ENCODE peak calls at places on chromosomes 1 and 21, in six cellular contexts. A is H9, J is GM12878, I is GM13976, T is breast epithelium, O is type B pancreatic cell. P is an unnamed sample.

GRCh38 chr1:19081218-19081893 is 124.9 kb upstream of the IFFO2 start:
- DNase-seq in A (no peak), O (no peak), J (no peak), T (no peak), I (no peak), P (peak; percentile 87)

GRCh38 chr1:218971166-218971565 is 202.5 kb upstream of the LYPLAL1 start:
- DNase-seq in T (no peak), O (no peak), J (no peak), I (no peak), A (no peak), P (no peak)

GRCh38 chr1:30446508-30446907 is 276.9 kb downstream of the MATN1 start:
- DNase-seq in J (no peak), I (no peak), O (peak; percentile 59), A (peak; percentile 21), T (no peak), P (no peak)

GRCh38 chr1:202247837-202248795 is 54.5 kb downstream of the LGR6 start:
- DNase-seq in I (no peak), J (no peak), O (no peak), T (peak; percentile 24), A (peak; percentile 52), P (no peak)

GRCh38 chr1:19768321-19769210 is 31.1 kb downstream of the TMCO4 start:
- DNase-seq in T (no peak), O (no peak), A (no peak), I (no peak), J (no peak), P (no peak)

GRCh38 chr21:21801921-21802320 is 803.7 kb downstream of the NCAM2 start:
- DNase-seq in O (no peak), J (no peak), T (no peak), I (no peak), A (no peak), P (no peak)

GRCh38 chr1:243713470-243714186 is 136.4 kb downstream of the AKT3 start:
- DNase-seq in T (no peak), A (no peak), J (no peak), O (no peak), I (no peak), P (peak; percentile 75)

GRCh38 chr1:215264649-215265048 is 182.1 kb downstream of the KCNK2 start:
- DNase-seq in A (no peak), O (no peak), J (no peak), T (no peak), I (no peak), P (no peak)

GRCh38 chr1:165871311-165872067 is 44.1 kb downstream of the UCK2 start:
- DNase-seq in O (no peak), J (peak; percentile 86), A (peak; percentile 72), I (no peak), T (no peak), P (peak; percentile 97)

GRCh38 chr1:228036701-228037231 is 30.0 kb downstream of the WNT3A start:
- DNase-seq in I (peak; percentile 30), J (no peak), A (peak; percentile 30), O (peak; percentile 59), T (peak; percentile 33), P (no peak)

GRCh38 chr1:222892137-222892763 is 77.4 kb downstream of the DISP1 start:
- DNase-seq in J (no peak), A (no peak), T (no peak), I (no peak), O (no peak), P (no peak)

GRCh38 chr1:4700801-4701200 is 46.4 kb downstream of the AJAP1 start:
- DNase-seq in T (no peak), J (no peak), I (no peak), A (no peak), O (no peak), P (peak; percentile 8)

GRCh38 chr1:107979088-107979487 is 14.1 kb upstream of the VAV3 start:
- DNase-seq in J (no peak), T (no peak), I (no peak), O (no peak), A (no peak), P (no peak)

GRCh38 chr21:46092026-46092764 is 5.7 kb upstream of the COL6A2 start:
- DNase-seq in A (no peak), J (no peak), T (no peak), I (no peak), O (no peak), P (no peak)

GRCh38 chr1:31483012-31483946 is 70.3 kb downstream of the SERINC2 start:
- DNase-seq in A (no peak), I (peak; percentile 19), T (no peak), J (peak; percentile 58), O (no peak), P (peak; percentile 99)

GRCh38 chr1:100921110-100921706 is 25.3 kb downstream of the SLC30A7 start:
- DNase-seq in I (peak; percentile 30), A (no peak), T (no peak), O (no peak), J (no peak), P (peak; percentile 59)

DNA sequence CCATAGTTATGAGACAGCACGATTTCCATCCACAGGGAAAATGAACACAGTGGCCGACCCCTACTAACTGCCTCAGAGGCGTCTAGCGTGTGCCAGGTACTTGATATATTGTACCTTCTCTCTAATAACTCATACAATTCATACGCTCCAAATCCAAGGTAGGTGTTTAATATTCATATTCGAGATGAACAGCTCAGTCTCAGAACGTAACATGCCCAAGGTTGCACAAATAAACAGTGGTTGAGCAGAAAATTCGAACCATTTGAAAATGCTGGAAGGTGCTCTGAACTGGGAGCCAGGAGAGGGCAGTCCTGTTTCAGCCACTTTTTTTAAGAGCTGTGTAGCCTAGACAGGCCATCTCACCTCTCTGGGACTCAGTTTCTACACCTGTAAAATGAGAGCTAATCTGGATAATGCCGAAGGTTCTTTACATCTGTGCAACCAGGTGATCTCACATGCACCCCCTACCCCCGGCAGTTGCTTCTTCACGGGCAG is 7.9 kb downstream of the SLC45A3 start:
- DNase-seq in O (no peak), A (no peak), I (no peak), T (no peak), J (no peak), P (no peak)
- TF ChIP-seq CTCF in O (no peak), A (no peak), I (no peak), T (no peak), J (peak; percentile 3), P (no peak)

DNA sequence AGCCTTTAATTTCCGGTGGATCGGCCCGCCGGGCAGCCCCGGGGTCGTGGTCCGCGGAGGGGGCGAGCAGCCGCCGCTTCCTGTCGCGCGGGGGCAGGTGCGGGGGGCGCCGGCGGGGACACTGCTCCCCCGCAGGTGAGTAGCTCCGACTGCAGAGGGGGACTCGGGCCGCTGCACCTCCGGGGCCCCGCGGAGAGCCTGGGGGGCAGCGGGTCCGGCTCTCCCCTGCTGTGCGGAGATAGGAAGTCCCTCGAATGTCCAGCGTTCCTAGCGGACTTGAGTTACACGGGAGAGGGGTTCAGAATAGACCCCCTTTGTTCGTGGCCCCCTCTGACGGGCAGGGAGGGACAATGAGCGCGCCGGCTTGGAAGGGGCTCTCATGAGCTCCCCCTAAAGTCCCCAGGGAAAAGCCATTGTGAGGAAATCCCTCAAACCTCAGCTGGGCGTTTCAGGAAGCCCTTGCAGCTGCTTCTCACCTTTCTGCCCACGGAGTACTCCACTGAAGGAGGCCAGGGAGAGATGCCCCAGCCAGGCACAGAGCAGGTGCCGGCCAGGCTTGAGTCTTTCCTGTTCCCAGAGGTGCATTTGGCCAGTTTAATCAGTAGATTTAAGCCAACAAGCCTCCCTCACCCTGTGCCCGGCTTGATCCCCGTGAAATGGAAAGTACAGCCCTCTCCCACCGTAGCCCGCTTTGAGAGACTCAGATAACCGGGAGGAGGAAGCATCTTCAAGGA is 925 bp downstream of the PDE9A start:
- DNase-seq in I (peak; percentile 70), T (no peak), O (no peak), J (no peak), A (no peak), P (peak; percentile 78)
- TF ChIP-seq CTCF in I (no peak), T (no peak), O (no peak), J (no peak), A (peak; percentile 57), P (no peak)

DNA sequence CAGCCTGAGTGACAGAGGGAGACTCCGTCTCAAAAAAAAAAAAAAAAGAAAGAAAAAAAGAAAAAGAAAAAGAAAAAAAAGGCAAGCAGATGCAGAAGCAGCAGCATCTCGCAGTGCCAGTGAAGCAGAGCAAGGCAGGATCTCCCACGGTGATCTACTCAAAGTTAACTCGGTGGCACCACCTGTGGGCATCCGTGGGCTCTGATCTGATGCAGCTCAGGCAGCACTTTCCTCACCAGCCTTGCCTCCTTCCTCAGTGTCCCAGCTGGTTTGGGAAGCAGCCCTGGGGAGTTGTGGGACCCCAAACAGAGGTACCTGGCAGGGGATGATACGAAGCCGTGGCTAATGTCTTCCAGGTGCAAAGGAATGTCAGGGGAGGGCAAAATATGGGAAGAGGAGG is 104.3 kb upstream of the KRTAP19-8 start:
- DNase-seq in I (no peak), J (no peak), A (no peak), O (no peak), T (no peak), P (peak; percentile 32)
- TF ChIP-seq CTCF in I (no peak), J (no peak), A (peak; percentile 47), O (peak; percentile 18), T (no peak), P (peak; percentile 27)

DNA sequence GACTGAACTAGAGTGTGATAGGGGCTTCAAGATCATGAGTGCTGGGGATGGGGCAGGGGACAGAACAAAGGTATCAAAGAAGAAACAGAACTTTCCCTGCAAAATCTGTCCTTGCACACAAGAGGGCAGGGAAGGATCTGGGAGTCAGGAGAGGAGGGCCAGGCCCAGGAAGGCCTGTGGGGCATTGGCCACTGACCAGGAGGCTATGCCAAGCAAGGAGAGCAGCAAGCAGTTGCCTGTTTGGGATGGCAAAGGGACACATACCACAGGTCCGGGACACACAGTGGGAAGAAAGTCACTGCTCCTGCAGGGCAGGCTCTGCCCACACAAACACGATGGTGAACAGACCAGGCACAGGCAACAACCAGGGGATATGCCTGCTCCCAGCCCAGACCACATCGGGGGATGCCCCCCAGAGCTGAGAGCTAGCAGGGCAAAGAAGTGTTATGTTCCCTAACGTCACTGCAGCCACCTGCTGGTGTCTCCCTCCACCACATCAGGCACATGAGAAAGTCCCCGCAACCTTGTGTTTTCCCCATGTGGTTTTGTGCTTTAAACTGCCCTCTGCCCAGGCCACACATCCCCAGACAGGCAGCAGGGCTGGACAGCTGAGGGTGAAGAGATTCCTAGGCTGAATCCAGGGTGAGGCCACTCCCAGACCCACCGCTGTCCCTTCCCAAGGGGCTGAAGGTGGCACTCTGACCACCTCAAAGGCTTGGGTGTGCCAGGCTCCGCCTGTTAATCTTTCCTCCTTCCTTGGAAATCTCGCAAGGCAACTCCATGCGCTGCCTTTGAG is 53.6 kb downstream of the KIF21B start:
- DNase-seq in I (peak; percentile 90), O (no peak), A (no peak), T (no peak), J (peak; percentile 70), P (peak; percentile 56)
- TF ChIP-seq CTCF in I (peak; percentile 61), O (no peak), A (no peak), T (no peak), J (no peak), P (peak; percentile 31)

DNA sequence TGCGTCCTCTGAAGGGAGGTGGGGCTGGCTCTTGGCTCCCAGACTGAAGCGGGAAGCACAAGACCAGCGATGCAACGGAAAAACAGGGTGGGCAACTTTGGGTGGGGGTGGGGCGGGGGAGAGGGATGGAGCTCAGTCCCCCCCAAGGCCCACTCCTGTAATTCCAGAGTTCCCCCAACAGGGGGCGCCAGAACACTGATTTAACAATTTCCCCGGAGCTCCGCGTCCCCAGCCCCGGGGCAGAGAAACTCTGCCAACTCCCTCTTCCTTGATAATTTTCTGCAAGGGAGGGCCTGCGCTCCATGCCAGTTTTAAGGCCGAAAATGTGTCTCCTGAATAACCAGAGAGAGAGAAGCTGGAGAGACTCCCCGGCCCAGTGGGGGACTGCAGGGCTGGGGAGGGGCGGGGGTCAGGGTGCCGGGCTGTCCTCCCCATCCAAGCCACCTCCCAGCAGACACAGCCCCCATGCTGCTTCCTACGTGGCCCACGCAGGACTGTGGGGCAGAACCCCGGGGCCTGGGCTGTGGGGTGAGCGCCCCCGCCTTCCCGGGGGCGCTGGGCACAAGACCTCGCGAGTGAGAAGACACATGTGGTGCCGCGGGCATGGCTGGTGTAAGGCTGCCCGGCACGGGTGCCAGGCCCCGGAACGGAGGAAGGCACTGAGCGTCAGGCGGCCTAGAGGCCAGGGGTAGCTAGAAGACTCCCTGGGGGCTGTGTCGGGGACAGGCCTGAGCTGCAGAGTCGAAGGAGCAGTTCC is 51.4 kb downstream of the KIF21B start:
- DNase-seq in J (no peak), T (no peak), I (peak; percentile 82), O (no peak), A (peak; percentile 70), P (peak; percentile 70)
- TF ChIP-seq CTCF in J (peak; percentile 62), T (peak; percentile 46), I (peak; percentile 66), O (peak; percentile 99), A (peak; percentile 98), P (peak; percentile 59)

P was measured in NB4.